ENCODE peak calls at places on chromosomes 6 and 20, in ten cellular contexts. One of them, this sample, is unnamed.

GRCh38 chr6:113184291-113184690 is 672.9 kb upstream of the MARCKS start:
- DNase-seq in Peyer's patch: no peak
- DNase-seq in fibroblast of mammary gland: peak; percentile 78
- DNase-seq in fibroblast of lung: peak; percentile 43
- DNase-seq in sigmoid colon: no peak
- DNase-seq in pancreas: no peak
- DNase-seq in cardiac fibroblast: peak; percentile 78
- DNase-seq in vagina: no peak
- DNase-seq in right atrium auricular region: no peak
- DNase-seq in body of pancreas: no peak
- DNase-seq in this sample: peak; percentile 90

GRCh38 chr6:85892346-85892745 is 249.7 kb upstream of the SYNCRIP start:
- DNase-seq in pancreas: no peak
- DNase-seq in Peyer's patch: no peak
- DNase-seq in cardiac fibroblast: no peak
- DNase-seq in fibroblast of lung: no peak
- DNase-seq in vagina: no peak
- DNase-seq in sigmoid colon: no peak
- DNase-seq in right atrium auricular region: no peak
- DNase-seq in body of pancreas: no peak
- DNase-seq in fibroblast of mammary gland: no peak
- DNase-seq in this sample: no peak

GRCh38 chr6:169556758-169557505 is 144.9 kb downstream of the WDR27 start:
- DNase-seq in cardiac fibroblast: no peak
- DNase-seq in vagina: no peak
- DNase-seq in sigmoid colon: no peak
- DNase-seq in right atrium auricular region: no peak
- DNase-seq in body of pancreas: no peak
- DNase-seq in fibroblast of mammary gland: no peak
- DNase-seq in fibroblast of lung: no peak
- DNase-seq in pancreas: no peak
- DNase-seq in Peyer's patch: no peak
- DNase-seq in this sample: no peak

GRCh38 chr20:43463864-43464785 is 6.4 kb downstream of the SRSF6 start:
- DNase-seq in fibroblast of mammary gland: no peak
- DNase-seq in sigmoid colon: no peak
- DNase-seq in pancreas: no peak
- DNase-seq in Peyer's patch: no peak
- DNase-seq in fibroblast of lung: no peak
- DNase-seq in right atrium auricular region: no peak
- DNase-seq in cardiac fibroblast: no peak
- DNase-seq in vagina: no peak
- DNase-seq in body of pancreas: no peak
- DNase-seq in this sample: no peak

GRCh38 chr6:96450082-96450759 is 71.4 kb upstream of the UFL1 start:
- DNase-seq in fibroblast of mammary gland: no peak
- DNase-seq in Peyer's patch: no peak
- DNase-seq in vagina: no peak
- DNase-seq in pancreas: no peak
- DNase-seq in cardiac fibroblast: no peak
- DNase-seq in right atrium auricular region: no peak
- DNase-seq in fibroblast of lung: no peak
- DNase-seq in sigmoid colon: no peak
- DNase-seq in body of pancreas: no peak
- DNase-seq in this sample: no peak

GRCh38 chr6:39102821-39103136 is 12.2 kb downstream of the SAYSD1 start:
- DNase-seq in sigmoid colon: no peak
- DNase-seq in fibroblast of mammary gland: peak; percentile 2
- DNase-seq in cardiac fibroblast: no peak
- DNase-seq in body of pancreas: no peak
- DNase-seq in right atrium auricular region: no peak
- DNase-seq in pancreas: no peak
- DNase-seq in Peyer's patch: no peak
- DNase-seq in fibroblast of lung: no peak
- DNase-seq in vagina: no peak
- DNase-seq in this sample: no peak

GRCh38 chr20:420721-421574 is 12.8 kb downstream of the RBCK1 start:
- DNase-seq in body of pancreas: no peak
- DNase-seq in Peyer's patch: peak; percentile 79
- DNase-seq in cardiac fibroblast: no peak
- DNase-seq in pancreas: peak; percentile 58
- DNase-seq in sigmoid colon: no peak
- DNase-seq in vagina: no peak
- DNase-seq in right atrium auricular region: no peak
- DNase-seq in fibroblast of lung: no peak
- DNase-seq in fibroblast of mammary gland: no peak
- DNase-seq in this sample: no peak

GRCh38 chr20:43900062-43900461 is 14.6 kb upstream of the TOX2 start:
- DNase-seq in fibroblast of mammary gland: no peak
- DNase-seq in right atrium auricular region: no peak
- DNase-seq in vagina: no peak
- DNase-seq in pancreas: no peak
- DNase-seq in body of pancreas: no peak
- DNase-seq in cardiac fibroblast: peak; percentile 38
- DNase-seq in sigmoid colon: no peak
- DNase-seq in Peyer's patch: no peak
- DNase-seq in fibroblast of lung: peak; percentile 53
- DNase-seq in this sample: no peak

GRCh38 chr20:49768204-49769124 is 44.2 kb upstream of the SLC9A8 start:
- DNase-seq in fibroblast of lung: peak; percentile 77
- DNase-seq in pancreas: no peak
- DNase-seq in fibroblast of mammary gland: peak; percentile 86
- DNase-seq in Peyer's patch: peak; percentile 73
- DNase-seq in vagina: no peak
- DNase-seq in cardiac fibroblast: peak; percentile 98
- DNase-seq in right atrium auricular region: peak; percentile 81
- DNase-seq in sigmoid colon: peak; percentile 89
- DNase-seq in body of pancreas: peak; percentile 34
- DNase-seq in this sample: peak; percentile 93

GRCh38 chr6:131948221-131948661 is 2.9 kb downstream of the CCN2 start:
- DNase-seq in sigmoid colon: no peak
- DNase-seq in fibroblast of mammary gland: peak; percentile 5
- DNase-seq in fibroblast of lung: peak; percentile 43
- DNase-seq in vagina: no peak
- DNase-seq in body of pancreas: no peak
- DNase-seq in Peyer's patch: no peak
- DNase-seq in cardiac fibroblast: peak; percentile 78
- DNase-seq in right atrium auricular region: no peak
- DNase-seq in pancreas: no peak
- DNase-seq in this sample: peak; percentile 77

GRCh38 chr6:25464225-25464624 is 185.1 kb downstream of the CARMIL1 start:
- DNase-seq in right atrium auricular region: no peak
- DNase-seq in pancreas: no peak
- DNase-seq in vagina: no peak
- DNase-seq in cardiac fibroblast: no peak
- DNase-seq in body of pancreas: no peak
- DNase-seq in fibroblast of lung: peak; percentile 54
- DNase-seq in sigmoid colon: no peak
- DNase-seq in Peyer's patch: no peak
- DNase-seq in fibroblast of mammary gland: no peak
- DNase-seq in this sample: no peak

GRCh38 chr20:33650753-33651561 is 11.2 kb upstream of the C20orf144 start:
- DNase-seq in fibroblast of lung: no peak
- DNase-seq in cardiac fibroblast: no peak
- DNase-seq in fibroblast of mammary gland: no peak
- DNase-seq in pancreas: no peak
- DNase-seq in Peyer's patch: no peak
- DNase-seq in body of pancreas: peak; percentile 12
- DNase-seq in right atrium auricular region: no peak
- DNase-seq in vagina: no peak
- DNase-seq in sigmoid colon: peak; percentile 46
- DNase-seq in this sample: no peak

GRCh38 chr6:37396571-37397185 is 36.3 kb upstream of the CMTR1 start:
- DNase-seq in body of pancreas: no peak
- DNase-seq in fibroblast of mammary gland: peak; percentile 63
- DNase-seq in pancreas: no peak
- DNase-seq in fibroblast of lung: peak; percentile 24
- DNase-seq in vagina: no peak
- DNase-seq in Peyer's patch: no peak
- DNase-seq in right atrium auricular region: no peak
- DNase-seq in cardiac fibroblast: peak; percentile 90
- DNase-seq in sigmoid colon: no peak
- DNase-seq in this sample: peak; percentile 29

GRCh38 chr6:133130863-133131262 is 110.3 kb upstream of the EYA4 start:
- DNase-seq in pancreas: no peak
- DNase-seq in Peyer's patch: no peak
- DNase-seq in fibroblast of mammary gland: peak; percentile 10
- DNase-seq in body of pancreas: peak; percentile 21
- DNase-seq in vagina: no peak
- DNase-seq in sigmoid colon: no peak
- DNase-seq in fibroblast of lung: no peak
- DNase-seq in cardiac fibroblast: peak; percentile 30
- DNase-seq in right atrium auricular region: peak; percentile 67
- DNase-seq in this sample: peak; percentile 72

GRCh38 chr20:49717693-49718092 is 4.0 kb upstream of the B4GALT5 start:
- DNase-seq in vagina: no peak
- DNase-seq in right atrium auricular region: no peak
- DNase-seq in Peyer's patch: peak; percentile 71
- DNase-seq in sigmoid colon: no peak
- DNase-seq in fibroblast of mammary gland: no peak
- DNase-seq in body of pancreas: no peak
- DNase-seq in cardiac fibroblast: no peak
- DNase-seq in fibroblast of lung: no peak
- DNase-seq in pancreas: no peak
- DNase-seq in this sample: no peak

GRCh38 chr6:145688493-145688905 is 46.8 kb downstream of the EPM2A start:
- DNase-seq in right atrium auricular region: no peak
- DNase-seq in fibroblast of lung: peak; percentile 88
- DNase-seq in sigmoid colon: no peak
- DNase-seq in body of pancreas: no peak
- DNase-seq in pancreas: no peak
- DNase-seq in Peyer's patch: no peak
- DNase-seq in vagina: no peak
- DNase-seq in fibroblast of mammary gland: peak; percentile 82
- DNase-seq in cardiac fibroblast: no peak
- DNase-seq in this sample: peak; percentile 81

GRCh38 chr6:88722691-88723090 is 240.7 kb downstream of the RNGTT start:
- DNase-seq in body of pancreas: no peak
- DNase-seq in Peyer's patch: no peak
- DNase-seq in fibroblast of mammary gland: no peak
- DNase-seq in fibroblast of lung: peak; percentile 45
- DNase-seq in right atrium auricular region: no peak
- DNase-seq in cardiac fibroblast: no peak
- DNase-seq in pancreas: no peak
- DNase-seq in sigmoid colon: no peak
- DNase-seq in vagina: no peak
- DNase-seq in this sample: peak; percentile 19

GRCh38 chr6:45951771-45952529 is 63.7 kb downstream of the CLIC5 start:
- DNase-seq in sigmoid colon: no peak
- DNase-seq in fibroblast of lung: no peak
- DNase-seq in cardiac fibroblast: peak; percentile 25
- DNase-seq in fibroblast of mammary gland: no peak
- DNase-seq in body of pancreas: no peak
- DNase-seq in right atrium auricular region: no peak
- DNase-seq in Peyer's patch: no peak
- DNase-seq in vagina: no peak
- DNase-seq in pancreas: no peak
- DNase-seq in this sample: no peak
- TF ChIP-seq CTCF in sigmoid colon: no peak
- TF ChIP-seq CTCF in fibroblast of lung: no peak
- TF ChIP-seq CTCF in cardiac fibroblast: no peak
- TF ChIP-seq CTCF in fibroblast of mammary gland: no peak
- TF ChIP-seq CTCF in body of pancreas: no peak
- TF ChIP-seq CTCF in right atrium auricular region: no peak
- TF ChIP-seq CTCF in Peyer's patch: no peak
- TF ChIP-seq CTCF in vagina: no peak
- TF ChIP-seq CTCF in pancreas: no peak
- TF ChIP-seq CTCF in this sample: no peak

GRCh38 chr6:150418825-150419594 is 50.2 kb downstream of the IYD start:
- DNase-seq in body of pancreas: peak; percentile 72
- DNase-seq in Peyer's patch: peak; percentile 86
- DNase-seq in sigmoid colon: peak; percentile 76
- DNase-seq in fibroblast of lung: peak; percentile 65
- DNase-seq in right atrium auricular region: peak; percentile 76
- DNase-seq in fibroblast of mammary gland: peak; percentile 53
- DNase-seq in vagina: no peak
- DNase-seq in pancreas: peak; percentile 84
- DNase-seq in cardiac fibroblast: peak; percentile 73
- DNase-seq in this sample: peak; percentile 75
- H3K4me3 ChIP-seq in body of pancreas: no peak overlapping the region
- H3K4me3 ChIP-seq in Peyer's patch: peak overlapping the region; percentile 44
- H3K4me3 ChIP-seq in sigmoid colon: peak overlapping the region; percentile 40
- H3K4me3 ChIP-seq in fibroblast of lung: peak overlapping the region; percentile 3
- H3K4me3 ChIP-seq in right atrium auricular region: peak overlapping the region; percentile 31
- H3K4me3 ChIP-seq in fibroblast of mammary gland: peak overlapping the region; percentile 16
- H3K4me3 ChIP-seq in vagina: peak overlapping the region; percentile 38
- H3K4me3 ChIP-seq in pancreas: peak overlapping the region; percentile 5
- H3K4me3 ChIP-seq in cardiac fibroblast: peak overlapping the region; percentile 38
- H3K4me3 ChIP-seq in this sample: peak overlapping the region; percentile 28

GRCh38 chr6:14316911-14317535 is 199.5 kb downstream of the CD83 start:
- DNase-seq in cardiac fibroblast: no peak
- DNase-seq in pancreas: no peak
- DNase-seq in right atrium auricular region: no peak
- DNase-seq in sigmoid colon: no peak
- DNase-seq in Peyer's patch: peak; percentile 53
- DNase-seq in vagina: no peak
- DNase-seq in body of pancreas: no peak
- DNase-seq in fibroblast of mammary gland: no peak
- DNase-seq in fibroblast of lung: peak; percentile 10
- DNase-seq in this sample: no peak
- TF ChIP-seq CTCF in cardiac fibroblast: no peak
- TF ChIP-seq CTCF in pancreas: no peak
- TF ChIP-seq CTCF in right atrium auricular region: no peak
- TF ChIP-seq CTCF in sigmoid colon: no peak
- TF ChIP-seq CTCF in Peyer's patch: peak; percentile 23
- TF ChIP-seq CTCF in vagina: no peak
- TF ChIP-seq CTCF in body of pancreas: peak; percentile 1
- TF ChIP-seq CTCF in fibroblast of mammary gland: no peak
- TF ChIP-seq CTCF in fibroblast of lung: no peak
- TF ChIP-seq CTCF in this sample: peak; percentile 22

DNA sequence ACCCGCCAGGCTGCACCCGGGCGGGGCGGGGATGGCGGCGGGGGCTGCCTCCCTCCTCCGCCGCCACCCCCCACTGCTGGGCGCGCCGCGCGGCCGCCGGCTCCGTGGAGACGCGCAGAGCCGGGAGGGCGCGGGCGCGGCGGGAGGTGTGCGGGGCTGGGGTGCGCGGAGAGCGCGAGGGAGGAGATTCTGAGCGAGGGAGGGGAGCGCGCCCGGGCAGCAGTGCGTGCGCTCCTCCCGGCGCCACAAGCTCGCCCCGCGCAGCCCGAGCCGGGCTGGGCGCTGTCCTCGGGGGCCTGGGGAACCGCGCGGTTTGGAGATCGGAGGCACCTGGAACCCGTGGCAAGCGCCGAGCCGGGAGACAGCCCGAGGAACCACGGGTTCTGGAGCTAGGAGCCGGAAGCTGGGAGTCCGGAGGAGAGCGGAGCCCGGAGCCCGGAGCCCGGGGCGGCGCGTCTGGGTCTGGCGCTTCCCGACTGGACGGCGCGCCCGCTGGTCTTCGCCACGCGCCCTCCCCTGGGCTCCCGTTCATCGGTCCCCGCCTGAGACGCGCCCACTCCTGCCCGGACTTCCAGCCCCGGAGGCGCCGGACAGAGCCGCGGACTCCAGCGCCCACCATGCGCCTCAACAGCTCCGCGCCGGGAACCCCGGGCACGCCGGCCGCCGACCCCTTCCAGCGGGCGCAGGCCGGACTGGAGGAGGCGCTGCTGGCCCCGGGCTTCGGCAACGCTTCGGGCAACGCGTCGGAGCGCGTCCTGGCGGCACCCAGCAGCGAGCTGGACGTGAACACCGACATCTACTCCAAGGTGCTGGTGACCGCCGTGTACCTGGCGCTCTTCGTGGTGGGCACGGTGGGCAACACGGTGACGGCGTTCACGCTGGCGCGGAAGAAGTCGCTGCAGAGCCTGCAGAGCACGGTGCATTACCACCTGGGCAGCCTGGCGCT is at the start of gene NTSR1:
- DNase-seq in cardiac fibroblast: no peak
- DNase-seq in body of pancreas: no peak
- DNase-seq in vagina: no peak
- DNase-seq in right atrium auricular region: no peak
- DNase-seq in fibroblast of lung: no peak
- DNase-seq in fibroblast of mammary gland: no peak
- DNase-seq in Peyer's patch: no peak
- DNase-seq in sigmoid colon: no peak
- DNase-seq in pancreas: no peak
- DNase-seq in this sample: no peak
- H3K4me3 ChIP-seq in cardiac fibroblast: no peak within 1 kb of the TSS
- H3K4me3 ChIP-seq in body of pancreas: no peak within 1 kb of the TSS
- H3K4me3 ChIP-seq in vagina: no peak within 1 kb of the TSS
- H3K4me3 ChIP-seq in right atrium auricular region: no peak within 1 kb of the TSS
- H3K4me3 ChIP-seq in fibroblast of lung: peak within 1 kb of the TSS; percentile 8
- H3K4me3 ChIP-seq in fibroblast of mammary gland: no peak within 1 kb of the TSS
- H3K4me3 ChIP-seq in Peyer's patch: no peak within 1 kb of the TSS
- H3K4me3 ChIP-seq in sigmoid colon: peak within 1 kb of the TSS; percentile 49
- H3K4me3 ChIP-seq in pancreas: no peak within 1 kb of the TSS
- H3K4me3 ChIP-seq in this sample: no peak within 1 kb of the TSS